ENCODE peak calls at places on chromosomes 6 and 20, in nine cellular contexts. One of them, this sample, is unnamed.

GRCh38 chr6:130708338-130708737 is 118.9 kb upstream of the SMLR1 start:
- DNase-seq in CD8-positive, alpha-beta T cell: no peak
- DNase-seq in astrocyte of the spinal cord: no peak
- DNase-seq in omental fat pad: no peak
- DNase-seq in neural crest cell: no peak
- DNase-seq in tibial artery: no peak
- DNase-seq in K562: no peak
- DNase-seq in mammary epithelial cell: no peak
- DNase-seq in D721Med: no peak
- DNase-seq in this sample: no peak

GRCh38 chr6:132684267-132684666 is 25.3 kb upstream of the TAAR1 start:
- DNase-seq in K562: no peak
- DNase-seq in tibial artery: no peak
- DNase-seq in CD8-positive, alpha-beta T cell: no peak
- DNase-seq in mammary epithelial cell: no peak
- DNase-seq in neural crest cell: no peak
- DNase-seq in D721Med: no peak
- DNase-seq in astrocyte of the spinal cord: no peak
- DNase-seq in omental fat pad: no peak
- DNase-seq in this sample: no peak

GRCh38 chr6:153662982-153663381 is 376.1 kb upstream of the OPRM1 start:
- DNase-seq in astrocyte of the spinal cord: no peak
- DNase-seq in neural crest cell: no peak
- DNase-seq in CD8-positive, alpha-beta T cell: no peak
- DNase-seq in tibial artery: no peak
- DNase-seq in mammary epithelial cell: no peak
- DNase-seq in omental fat pad: no peak
- DNase-seq in K562: no peak
- DNase-seq in D721Med: no peak
- DNase-seq in this sample: no peak

GRCh38 chr6:157644043-157644810 is 178.8 kb upstream of the SNX9 start:
- DNase-seq in omental fat pad: no peak
- DNase-seq in CD8-positive, alpha-beta T cell: no peak
- DNase-seq in mammary epithelial cell: peak
- DNase-seq in D721Med: no peak
- DNase-seq in astrocyte of the spinal cord: no peak
- DNase-seq in tibial artery: peak
- DNase-seq in K562: no peak
- DNase-seq in neural crest cell: no peak
- DNase-seq in this sample: no peak

GRCh38 chr6:116764961-116765841 is at the start of gene FAM162B:
- DNase-seq in mammary epithelial cell: peak
- DNase-seq in neural crest cell: peak
- DNase-seq in omental fat pad: no peak
- DNase-seq in tibial artery: no peak
- DNase-seq in CD8-positive, alpha-beta T cell: no peak
- DNase-seq in K562: no peak
- DNase-seq in D721Med: peak
- DNase-seq in astrocyte of the spinal cord: peak
- DNase-seq in this sample: peak

GRCh38 chr6:53734473-53735299 is 60.1 kb upstream of the LRRC1 start:
- DNase-seq in D721Med: no peak
- DNase-seq in neural crest cell: peak
- DNase-seq in K562: no peak
- DNase-seq in omental fat pad: no peak
- DNase-seq in CD8-positive, alpha-beta T cell: no peak
- DNase-seq in astrocyte of the spinal cord: peak
- DNase-seq in mammary epithelial cell: peak
- DNase-seq in tibial artery: no peak
- DNase-seq in this sample: peak

GRCh38 chr20:44805991-44806729 is 4.2 kb downstream of the RIMS4 start:
- DNase-seq in D721Med: no peak
- DNase-seq in omental fat pad: no peak
- DNase-seq in CD8-positive, alpha-beta T cell: no peak
- DNase-seq in astrocyte of the spinal cord: peak
- DNase-seq in neural crest cell: peak
- DNase-seq in mammary epithelial cell: no peak
- DNase-seq in tibial artery: peak
- DNase-seq in K562: peak
- DNase-seq in this sample: no peak

GRCh38 chr20:20368414-20369352 is 779 bp downstream of the INSM1 start:
- DNase-seq in omental fat pad: no peak
- DNase-seq in D721Med: no peak
- DNase-seq in tibial artery: no peak
- DNase-seq in CD8-positive, alpha-beta T cell: no peak
- DNase-seq in neural crest cell: no peak
- DNase-seq in astrocyte of the spinal cord: no peak
- DNase-seq in K562: no peak
- DNase-seq in mammary epithelial cell: peak
- DNase-seq in this sample: peak

GRCh38 chr6:37547564-37548061 is 47.9 kb upstream of the CCDC167 start:
- DNase-seq in astrocyte of the spinal cord: peak
- DNase-seq in K562: no peak
- DNase-seq in neural crest cell: no peak
- DNase-seq in CD8-positive, alpha-beta T cell: no peak
- DNase-seq in mammary epithelial cell: peak
- DNase-seq in omental fat pad: no peak
- DNase-seq in tibial artery: no peak
- DNase-seq in D721Med: no peak
- DNase-seq in this sample: no peak

GRCh38 chr20:2911200-2911599 is 37.9 kb downstream of the PTPRA start:
- DNase-seq in neural crest cell: no peak
- DNase-seq in mammary epithelial cell: no peak
- DNase-seq in omental fat pad: no peak
- DNase-seq in CD8-positive, alpha-beta T cell: no peak
- DNase-seq in astrocyte of the spinal cord: no peak
- DNase-seq in D721Med: no peak
- DNase-seq in K562: no peak
- DNase-seq in tibial artery: no peak
- DNase-seq in this sample: no peak

GRCh38 chr20:3763691-3764601 is 3.6 kb downstream of the ADISSP start:
- DNase-seq in astrocyte of the spinal cord: no peak
- DNase-seq in neural crest cell: no peak
- DNase-seq in K562: no peak
- DNase-seq in mammary epithelial cell: no peak
- DNase-seq in CD8-positive, alpha-beta T cell: no peak
- DNase-seq in tibial artery: no peak
- DNase-seq in D721Med: no peak
- DNase-seq in omental fat pad: no peak
- DNase-seq in this sample: no peak

GRCh38 chr6:118712955-118713354 is 61.6 kb upstream of the CEP85L start:
- DNase-seq in tibial artery: no peak
- DNase-seq in CD8-positive, alpha-beta T cell: no peak
- DNase-seq in neural crest cell: no peak
- DNase-seq in astrocyte of the spinal cord: peak
- DNase-seq in mammary epithelial cell: peak
- DNase-seq in omental fat pad: no peak
- DNase-seq in K562: no peak
- DNase-seq in D721Med: no peak
- DNase-seq in this sample: no peak

GRCh38 chr20:54048489-54048888 is 21.9 kb downstream of the BCAS1 start:
- DNase-seq in astrocyte of the spinal cord: no peak
- DNase-seq in D721Med: no peak
- DNase-seq in CD8-positive, alpha-beta T cell: no peak
- DNase-seq in neural crest cell: no peak
- DNase-seq in omental fat pad: no peak
- DNase-seq in tibial artery: no peak
- DNase-seq in mammary epithelial cell: no peak
- DNase-seq in K562: no peak
- DNase-seq in this sample: no peak

GRCh38 chr6:101777646-101778045 is 384.1 kb downstream of the GRIK2 start:
- DNase-seq in CD8-positive, alpha-beta T cell: no peak
- DNase-seq in K562: no peak
- DNase-seq in astrocyte of the spinal cord: no peak
- DNase-seq in mammary epithelial cell: no peak
- DNase-seq in omental fat pad: no peak
- DNase-seq in D721Med: no peak
- DNase-seq in tibial artery: no peak
- DNase-seq in neural crest cell: no peak
- DNase-seq in this sample: no peak

GRCh38 chr6:2784061-2784460 is 18.9 kb downstream of the WRNIP1 start:
- DNase-seq in K562: no peak
- DNase-seq in astrocyte of the spinal cord: no peak
- DNase-seq in mammary epithelial cell: no peak
- DNase-seq in CD8-positive, alpha-beta T cell: no peak
- DNase-seq in tibial artery: no peak
- DNase-seq in neural crest cell: no peak
- DNase-seq in omental fat pad: no peak
- DNase-seq in D721Med: no peak
- DNase-seq in this sample: no peak

GRCh38 chr6:133814797-133815196 is 74.1 kb upstream of the TCF21 start:
- DNase-seq in D721Med: no peak
- DNase-seq in K562: no peak
- DNase-seq in mammary epithelial cell: peak
- DNase-seq in neural crest cell: no peak
- DNase-seq in astrocyte of the spinal cord: peak
- DNase-seq in omental fat pad: no peak
- DNase-seq in CD8-positive, alpha-beta T cell: no peak
- DNase-seq in tibial artery: no peak
- DNase-seq in this sample: no peak

GRCh38 chr6:133697666-133698065 is 191.2 kb upstream of the TCF21 start:
- DNase-seq in D721Med: no peak
- DNase-seq in CD8-positive, alpha-beta T cell: no peak
- DNase-seq in K562: no peak
- DNase-seq in astrocyte of the spinal cord: peak
- DNase-seq in neural crest cell: no peak
- DNase-seq in omental fat pad: no peak
- DNase-seq in tibial artery: no peak
- DNase-seq in mammary epithelial cell: no peak
- DNase-seq in this sample: no peak

GRCh38 chr20:1185781-1186334 is 1.1 kb upstream of the TMEM74B start:
- DNase-seq in omental fat pad: no peak
- DNase-seq in K562: peak
- DNase-seq in mammary epithelial cell: peak
- DNase-seq in CD8-positive, alpha-beta T cell: no peak
- DNase-seq in tibial artery: no peak
- DNase-seq in neural crest cell: peak
- DNase-seq in astrocyte of the spinal cord: peak
- DNase-seq in D721Med: no peak
- DNase-seq in this sample: peak

GRCh38 chr20:22389836-22390542 is 194.4 kb downstream of the FOXA2 start:
- DNase-seq in tibial artery: no peak
- DNase-seq in CD8-positive, alpha-beta T cell: no peak
- DNase-seq in K562: no peak
- DNase-seq in neural crest cell: no peak
- DNase-seq in astrocyte of the spinal cord: peak
- DNase-seq in mammary epithelial cell: peak
- DNase-seq in D721Med: no peak
- DNase-seq in omental fat pad: no peak
- DNase-seq in this sample: no peak

GRCh38 chr6:20789162-20789561 is 254.9 kb downstream of the CDKAL1 start:
- DNase-seq in tibial artery: no peak
- DNase-seq in neural crest cell: no peak
- DNase-seq in mammary epithelial cell: no peak
- DNase-seq in CD8-positive, alpha-beta T cell: no peak
- DNase-seq in omental fat pad: no peak
- DNase-seq in astrocyte of the spinal cord: peak
- DNase-seq in K562: no peak
- DNase-seq in D721Med: no peak
- DNase-seq in this sample: no peak

GRCh38 chr6:71194730-71195129 is 93.9 kb upstream of the OGFRL1 start:
- DNase-seq in CD8-positive, alpha-beta T cell: no peak
- DNase-seq in D721Med: no peak
- DNase-seq in tibial artery: no peak
- DNase-seq in omental fat pad: no peak
- DNase-seq in K562: no peak
- DNase-seq in mammary epithelial cell: peak
- DNase-seq in neural crest cell: no peak
- DNase-seq in astrocyte of the spinal cord: peak
- DNase-seq in this sample: no peak

GRCh38 chr6:107550241-107550840 is 60.4 kb downstream of the SOBP start:
- DNase-seq in mammary epithelial cell: no peak
- DNase-seq in neural crest cell: no peak
- DNase-seq in K562: no peak
- DNase-seq in CD8-positive, alpha-beta T cell: no peak
- DNase-seq in D721Med: no peak
- DNase-seq in astrocyte of the spinal cord: no peak
- DNase-seq in tibial artery: no peak
- DNase-seq in omental fat pad: no peak
- DNase-seq in this sample: no peak

GRCh38 chr6:113570651-113571050 is 286.5 kb upstream of the MARCKS start:
- DNase-seq in astrocyte of the spinal cord: no peak
- DNase-seq in mammary epithelial cell: no peak
- DNase-seq in tibial artery: no peak
- DNase-seq in K562: no peak
- DNase-seq in neural crest cell: no peak
- DNase-seq in CD8-positive, alpha-beta T cell: no peak
- DNase-seq in D721Med: no peak
- DNase-seq in omental fat pad: no peak
- DNase-seq in this sample: no peak
- TF ChIP-seq CTCF in astrocyte of the spinal cord: peak
- TF ChIP-seq CTCF in mammary epithelial cell: peak
- TF ChIP-seq CTCF in tibial artery: no peak
- TF ChIP-seq CTCF in K562: no peak
- TF ChIP-seq CTCF in neural crest cell: no peak
- TF ChIP-seq CTCF in CD8-positive, alpha-beta T cell: no peak
- TF ChIP-seq CTCF in D721Med: no peak
- TF ChIP-seq CTCF in omental fat pad: no peak
- TF ChIP-seq CTCF in this sample: no peak

DNA sequence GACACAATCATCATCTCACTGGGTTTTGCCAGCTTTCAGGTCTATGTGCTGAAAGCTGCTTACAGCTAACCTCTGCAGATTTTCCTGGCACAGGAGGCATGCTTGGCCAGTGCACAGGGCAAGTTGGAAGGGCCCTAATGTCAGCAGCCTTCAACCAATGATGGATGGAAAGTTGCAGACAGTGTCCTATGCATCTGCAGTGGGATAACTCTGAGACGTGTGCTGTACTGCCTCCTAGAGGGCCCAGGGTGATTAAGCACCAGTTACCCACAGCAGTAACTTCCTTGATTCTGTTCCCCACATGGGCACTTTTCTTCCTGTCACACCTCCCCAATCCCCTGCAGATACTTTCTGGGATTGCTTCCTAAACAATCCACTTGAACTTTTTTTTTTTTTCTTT is 38.6 kb downstream of the OVOL2 start:
- DNase-seq in D721Med: no peak
- DNase-seq in neural crest cell: no peak
- DNase-seq in tibial artery: no peak
- DNase-seq in astrocyte of the spinal cord: no peak
- DNase-seq in omental fat pad: no peak
- DNase-seq in CD8-positive, alpha-beta T cell: no peak
- DNase-seq in mammary epithelial cell: no peak
- DNase-seq in K562: peak
- DNase-seq in this sample: peak
- TF ChIP-seq CTCF in D721Med: peak
- TF ChIP-seq CTCF in neural crest cell: peak
- TF ChIP-seq CTCF in tibial artery: no peak
- TF ChIP-seq CTCF in astrocyte of the spinal cord: peak
- TF ChIP-seq CTCF in omental fat pad: no peak
- TF ChIP-seq CTCF in CD8-positive, alpha-beta T cell: no peak
- TF ChIP-seq CTCF in mammary epithelial cell: peak
- TF ChIP-seq CTCF in K562: peak
- TF ChIP-seq CTCF in this sample: peak

GRCh38 chr6:166556336-166556735 is 30.1 kb downstream of the RAMACL start:
- DNase-seq in omental fat pad: no peak
- DNase-seq in neural crest cell: no peak
- DNase-seq in CD8-positive, alpha-beta T cell: no peak
- DNase-seq in mammary epithelial cell: no peak
- DNase-seq in K562: no peak
- DNase-seq in tibial artery: no peak
- DNase-seq in astrocyte of the spinal cord: no peak
- DNase-seq in D721Med: no peak
- DNase-seq in this sample: no peak
- TF ChIP-seq CTCF in omental fat pad: no peak
- TF ChIP-seq CTCF in neural crest cell: no peak
- TF ChIP-seq CTCF in CD8-positive, alpha-beta T cell: no peak
- TF ChIP-seq CTCF in mammary epithelial cell: no peak
- TF ChIP-seq CTCF in K562: no peak
- TF ChIP-seq CTCF in tibial artery: no peak
- TF ChIP-seq CTCF in astrocyte of the spinal cord: no peak
- TF ChIP-seq CTCF in D721Med: no peak
- TF ChIP-seq CTCF in this sample: no peak

GRCh38 chr6:162123797-162124196 is 603.8 kb downstream of the PRKN start:
- DNase-seq in astrocyte of the spinal cord: no peak
- DNase-seq in K562: no peak
- DNase-seq in neural crest cell: no peak
- DNase-seq in tibial artery: no peak
- DNase-seq in omental fat pad: no peak
- DNase-seq in mammary epithelial cell: no peak
- DNase-seq in D721Med: no peak
- DNase-seq in CD8-positive, alpha-beta T cell: no peak
- DNase-seq in this sample: no peak
- TF ChIP-seq CTCF in astrocyte of the spinal cord: peak
- TF ChIP-seq CTCF in K562: no peak
- TF ChIP-seq CTCF in neural crest cell: peak
- TF ChIP-seq CTCF in tibial artery: no peak
- TF ChIP-seq CTCF in omental fat pad: no peak
- TF ChIP-seq CTCF in mammary epithelial cell: peak
- TF ChIP-seq CTCF in D721Med: no peak
- TF ChIP-seq CTCF in CD8-positive, alpha-beta T cell: no peak
- TF ChIP-seq CTCF in this sample: peak